ENCODE peak calls at places on chromosomes 5 and 9, in eight cellular contexts. V is GM10248; Y is astrocyte; P is aorta; Q is pons; C is effector memory CD4-positive, alpha-beta T cell; J is neural crest cell; Z is PC-3. T is an unnamed sample.

GRCh38 chr9:90773593-90773992 is 28.0 kb upstream of the SYK start:
- DNase-seq in Y (no peak), Q (peak), Z (peak), J (no peak), V (no peak), C (no peak), P (no peak), T (no peak)

GRCh38 chr9:113990975-113991471 is 87.1 kb downstream of the AMBP start:
- DNase-seq in P (peak), C (no peak), Q (no peak), V (no peak), J (no peak), Z (no peak), Y (no peak), T (no peak)

GRCh38 chr9:132350861-132351315 is 3.9 kb downstream of the SETX start:
- DNase-seq in Q (no peak), P (no peak), V (peak), J (no peak), Z (no peak), C (peak), Y (no peak), T (no peak)

GRCh38 chr5:685262-686171 is 7.6 kb downstream of the TPPP start:
- DNase-seq in V (no peak), J (no peak), C (no peak), Z (no peak), Y (no peak), P (peak), Q (no peak), T (no peak)

GRCh38 chr5:36450229-36451024 is 148.7 kb upstream of the RANBP3L start:
- DNase-seq in C (no peak), P (no peak), V (no peak), J (no peak), Y (peak), Z (peak), Q (no peak), T (no peak)

GRCh38 chr5:134511796-134512660 is 13.4 kb upstream of the JADE2 start:
- DNase-seq in J (no peak), V (no peak), Z (peak), Y (peak), P (peak), Q (no peak), C (no peak), T (peak)

GRCh38 chr9:75642522-75642921 is 248.0 kb upstream of the PCSK5 start:
- DNase-seq in P (no peak), V (no peak), C (no peak), J (no peak), Q (no peak), Z (no peak), Y (no peak), T (no peak)

GRCh38 chr5:170393235-170393634 is 4.1 kb upstream of the KCNMB1 start:
- DNase-seq in Z (no peak), Y (no peak), V (no peak), C (no peak), Q (peak), J (no peak), P (no peak), T (no peak)

T was measured in nephron progenitor cell.